ENCODE peak calls at places on chromosomes 1 and 21, in four cellular contexts. M, Y, Z and E are unnamed samples.

GRCh38 chr1:207156095-207156494 is 52.1 kb downstream of the C4BPA start:
- DNase-seq in M (no peak), Y (no peak), Z (no peak), E (no peak)

GRCh38 chr21:36079010-36079649 is 9.3 kb downstream of the CBR1 start:
- DNase-seq in M (no peak), Y (no peak), Z (peak; percentile 44), E (no peak)

GRCh38 chr1:170586321-170586855 is 54.4 kb downstream of the GORAB start:
- DNase-seq in M (no peak), Y (no peak), Z (no peak), E (no peak)

GRCh38 chr1:226308166-226308722 is 720 bp downstream of the LIN9 start:
- DNase-seq in M (no peak), Y (no peak), Z (peak; percentile 40), E (no peak)

GRCh38 chr1:64335634-64336033 is 132.2 kb downstream of the UBE2U start:
- DNase-seq in M (no peak), Y (no peak), Z (no peak), E (no peak)

GRCh38 chr1:221573727-221574126 is 168.2 kb downstream of the DUSP10 start:
- DNase-seq in M (no peak), Y (no peak), Z (no peak), E (peak; percentile 6)

GRCh38 chr1:115225993-115226700 is 111.9 kb downstream of the NGF start:
- DNase-seq in M (no peak), Y (no peak), Z (no peak), E (no peak)

GRCh38 chr1:222979561-222979960 is 163.5 kb downstream of the TLR5 start:
- DNase-seq in M (no peak), Y (no peak), Z (no peak), E (no peak)

GRCh38 chr1:182175340-182176068 is 114.0 kb upstream of the ZNF648 start:
- DNase-seq in M (peak; percentile 95), Y (no peak), Z (no peak), E (no peak)

GRCh38 chr1:32988665-32989064 is 24.1 kb upstream of the RNF19B start:
- DNase-seq in M (peak; percentile 56), Y (peak; percentile 69), Z (no peak), E (no peak)

GRCh38 chr1:156927215-156928042 is 7.0 kb downstream of the LRRC71 start:
- DNase-seq in M (peak; percentile 68), Y (peak; percentile 65), Z (peak; percentile 38), E (peak; percentile 38)

GRCh38 chr1:27521336-27522147 is 31.6 kb upstream of the WASF2 start:
- DNase-seq in M (no peak), Y (no peak), Z (no peak), E (no peak)

GRCh38 chr1:120178799-120179419 is 2.6 kb upstream of the SEC22B start:
- DNase-seq in M (no peak), Y (no peak), Z (no peak), E (no peak)

GRCh38 chr1:30134466-30135217 is 588.7 kb downstream of the MATN1 start:
- DNase-seq in M (no peak), Y (no peak), Z (no peak), E (no peak)

GRCh38 chr21:25179116-25179515 is 428.2 kb downstream of the MRPL39 start:
- DNase-seq in M (no peak), Y (no peak), Z (no peak), E (no peak)

GRCh38 chr21:25863747-25864146 is 129.0 kb downstream of the GABPA start:
- DNase-seq in M (no peak), Y (no peak), Z (no peak), E (no peak)

GRCh38 chr1:62494137-62494536 is 57.3 kb downstream of the USP1 start:
- DNase-seq in M (no peak), Y (no peak), Z (no peak), E (no peak)

GRCh38 chr1:229165327-229165726 is 105.6 kb upstream of the RAB4A start:
- DNase-seq in M (no peak), Y (no peak), Z (no peak), E (no peak)

GRCh38 chr1:93154898-93155297 is 25.3 kb downstream of the TMED5 start:
- DNase-seq in M (no peak), Y (no peak), Z (no peak), E (no peak)

GRCh38 chr21:31243611-31244010 is 100.5 kb downstream of the TIAM1 start:
- DNase-seq in M (no peak), Y (no peak), Z (no peak), E (no peak)
- H3K9me3 ChIP-seq in M (peaks cover 8% of the 10 kb centered on the region), Y (peaks cover 12% of the 10 kb centered on the region), Z (peaks cover 13% of the 10 kb centered on the region), E (no peaks in the 10 kb centered on the region)

DNA sequence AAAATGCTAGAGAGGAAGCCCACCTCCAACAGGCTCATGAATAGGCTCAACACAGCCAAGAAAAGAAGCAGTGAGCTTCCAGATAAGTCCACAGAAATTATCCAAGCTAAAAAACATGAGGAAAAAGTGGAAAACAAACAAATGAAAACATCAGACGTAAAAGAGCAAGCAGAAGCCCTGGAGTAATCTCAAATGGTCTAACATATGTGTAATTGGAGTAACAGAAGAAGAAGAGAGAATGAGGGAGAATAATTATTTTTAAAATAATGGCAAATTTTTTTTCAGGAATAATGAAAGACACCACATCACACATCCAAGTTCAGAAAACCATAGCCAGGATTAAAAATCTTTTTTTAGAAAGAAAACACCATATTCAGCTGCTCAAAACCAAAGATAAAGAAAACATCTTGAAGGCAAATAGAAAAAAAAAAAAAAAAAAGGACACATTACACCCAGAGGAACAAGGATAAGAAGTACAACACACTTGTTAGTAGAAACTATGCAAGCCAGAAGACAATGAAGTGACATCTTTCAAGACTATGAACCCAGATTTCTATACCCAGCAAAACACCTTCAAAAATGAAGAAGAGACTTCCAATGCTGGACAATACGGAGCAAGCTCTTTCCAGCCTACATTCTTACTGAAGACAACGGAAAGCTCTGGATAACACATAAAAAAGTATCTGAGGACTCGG is 10.6 kb upstream of the SUMO3 start:
- DNase-seq in M (no peak), Y (no peak), Z (no peak), E (no peak)
- H3K9me3 ChIP-seq in M (no peaks in the 10 kb centered on the region), Y (peaks cover 3% of the 10 kb centered on the region), Z (peaks cover 2% of the 10 kb centered on the region), E (no peaks in the 10 kb centered on the region)

GRCh38 chr21:8997011-8997440 is 1524.4 kb upstream of the TPTE start:
- DNase-seq in M (no peak), Y (no peak), Z (no peak), E (no peak)
- H3K9me3 ChIP-seq in M (no peaks in the 10 kb centered on the region), Y (peaks cover 5% of the 10 kb centered on the region), Z (peaks cover 16% of the 10 kb centered on the region), E (no peaks in the 10 kb centered on the region)

GRCh38 chr1:248625971-248626370 is 8.9 kb downstream of the OR2T11 start:
- DNase-seq in M (no peak), Y (no peak), Z (no peak), E (no peak)

GRCh38 chr1:248627971-248628844 is 6.7 kb downstream of the OR2T11 start:
- DNase-seq in M (no peak), Y (no peak), Z (no peak), E (no peak)

GRCh38 chr1:248630551-248630950 is 4.3 kb downstream of the OR2T11 start:
- DNase-seq in M (no peak), Y (no peak), Z (no peak), E (no peak)

DNA sequence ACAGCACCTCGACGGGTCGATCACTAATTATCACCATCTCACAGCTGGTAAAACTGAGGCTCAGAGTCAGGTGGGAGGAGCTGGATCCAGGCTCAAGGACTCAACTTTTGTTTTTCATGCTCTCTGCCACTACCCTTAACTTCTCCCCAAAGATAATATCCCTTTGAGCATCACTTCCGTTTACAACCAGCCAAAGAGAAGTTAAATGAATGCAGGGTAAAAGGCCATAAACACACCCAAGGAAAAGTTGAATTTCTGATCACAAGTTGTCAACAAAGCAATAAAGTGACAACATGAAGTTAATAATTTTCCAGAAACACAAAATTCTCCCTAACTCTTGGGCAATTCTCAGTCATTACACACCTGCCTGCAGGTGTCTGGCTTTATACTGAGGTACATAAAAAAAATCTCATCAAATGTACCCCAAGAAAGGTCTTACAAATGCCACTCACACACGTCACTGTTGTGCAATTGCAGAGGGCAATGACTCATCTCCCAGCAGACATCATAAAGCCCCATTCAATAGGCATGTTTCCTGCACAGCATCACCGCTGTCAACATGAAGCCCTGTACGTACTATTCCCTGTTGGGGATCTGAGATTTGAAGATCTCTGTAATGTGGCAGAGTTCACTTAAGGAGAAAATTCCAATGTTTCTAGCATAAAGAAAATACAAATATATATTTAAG is 3.4 kb downstream of the OR2T11 start:
- DNase-seq in M (peak; percentile 36), Y (no peak), Z (no peak), E (no peak)
- H3K9me3 ChIP-seq in M (no peaks in the 10 kb centered on the region), Y (no peaks in the 10 kb centered on the region), Z (no peaks in the 10 kb centered on the region), E (no peaks in the 10 kb centered on the region)

GRCh38 chr21:26966978-26967913 is at the start of gene ADAMTS5:
- DNase-seq in M (no peak), Y (no peak), Z (no peak), E (no peak)
- H3K9me3 ChIP-seq in M (no peaks in the 10 kb centered on the region), Y (no peaks in the 10 kb centered on the region), Z (no peaks in the 10 kb centered on the region), E (no peaks in the 10 kb centered on the region)

DNA sequence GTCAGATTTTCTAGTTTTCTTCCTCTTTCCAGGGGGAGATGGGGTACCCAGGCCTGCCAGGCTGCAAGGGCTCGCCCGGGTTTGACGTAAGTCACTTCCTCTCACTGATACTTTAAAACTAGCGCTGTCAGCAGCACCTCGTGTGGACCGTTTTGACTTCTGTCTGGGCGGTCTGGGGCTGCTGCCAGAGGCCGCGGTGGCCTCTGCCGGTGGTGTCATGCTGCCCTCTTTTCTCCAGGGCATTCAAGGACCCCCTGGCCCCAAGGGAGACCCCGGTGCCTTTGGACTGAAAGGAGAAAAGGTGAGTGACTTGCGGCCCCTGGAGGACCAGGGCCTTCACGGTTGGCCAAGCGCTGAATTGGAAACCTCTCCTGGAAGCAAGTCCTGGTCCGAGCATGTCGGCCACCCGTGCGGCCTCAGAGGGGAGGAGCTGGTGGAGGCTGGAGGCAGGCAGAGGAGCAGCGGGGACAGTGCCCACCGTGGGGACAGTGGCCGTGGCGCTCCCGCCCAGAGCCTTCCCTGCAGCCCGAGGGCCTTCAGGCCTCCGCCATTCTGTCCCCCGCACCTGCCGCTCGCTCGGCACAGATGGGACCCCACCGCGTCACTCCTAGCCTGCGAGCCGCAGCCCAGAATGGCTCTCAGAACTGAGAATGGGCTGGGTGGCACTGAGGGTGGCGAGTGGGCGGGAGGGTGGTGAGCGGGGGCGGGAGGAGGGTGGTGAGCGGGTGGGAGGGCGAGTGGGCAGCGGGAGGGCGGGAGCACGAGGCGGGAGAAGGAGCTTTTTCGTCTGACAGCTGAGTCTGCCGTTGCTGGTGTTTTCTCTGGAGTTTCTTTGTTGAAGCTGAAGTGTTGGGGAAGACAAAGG is 9.4 kb downstream of the COL6A1 start:
- DNase-seq in M (no peak), Y (no peak), Z (no peak), E (no peak)
- H3K9me3 ChIP-seq in M (no peaks in the 10 kb centered on the region), Y (no peaks in the 10 kb centered on the region), Z (no peaks in the 10 kb centered on the region), E (no peaks in the 10 kb centered on the region)